ENCODE peak calls at places on chromosomes 11 and 22, in ten cellular contexts. F, C, H, U, Z, R, P, K, D and L are unnamed samples.

GRCh38 chr11:119814766-119815165 is 85.8 kb upstream of the NECTIN1 start:
- DNase-seq in H (no peak), K (no peak), U (no peak), D (no peak), F (no peak), Z (no peak), P (no peak), C (no peak), R (no peak), L (no peak)

GRCh38 chr22:40588726-40589125 is 47.8 kb downstream of the MRTFA start:
- DNase-seq in H (peak), P (no peak), Z (no peak), U (no peak), C (no peak), R (no peak), D (no peak), F (no peak), K (peak), L (peak)

GRCh38 chr11:35623708-35624168 is 5.5 kb downstream of the FJX1 start:
- DNase-seq in H (peak), D (no peak), Z (no peak), K (peak), U (no peak), R (no peak), P (no peak), F (no peak), C (no peak), L (peak)

GRCh38 chr11:77184136-77184860 is 56.3 kb downstream of the MYO7A start:
- DNase-seq in U (no peak), Z (no peak), C (no peak), P (no peak), K (no peak), H (no peak), F (no peak), D (no peak), R (no peak), L (no peak)

GRCh38 chr11:118304227-118304808 is at the start of gene CD3E:
- DNase-seq in K (no peak), C (no peak), H (no peak), U (no peak), Z (no peak), P (no peak), D (no peak), F (no peak), R (no peak), L (no peak)

GRCh38 chr11:61627831-61628753 is 47.2 kb upstream of the SYT7 start:
- DNase-seq in K (peak), R (peak), F (peak), P (peak), C (peak), U (peak), Z (no peak), H (peak), D (peak), L (peak)

GRCh38 chr11:104764718-104765045 is 133.6 kb downstream of the CASP12 start:
- DNase-seq in D (no peak), Z (no peak), H (no peak), R (no peak), F (no peak), C (no peak), U (no peak), P (no peak), K (no peak), L (no peak)

GRCh38 chr11:19970944-19971343 is 189.3 kb downstream of the DBX1 start:
- DNase-seq in F (no peak), P (no peak), R (no peak), D (no peak), C (no peak), U (no peak), H (no peak), K (no peak), Z (no peak), L (no peak)

GRCh38 chr11:19472679-19473078 is 231.9 kb upstream of the E2F8 start:
- DNase-seq in R (no peak), H (peak), Z (no peak), K (peak), C (no peak), D (no peak), U (no peak), P (no peak), F (no peak), L (no peak)

GRCh38 chr11:134609361-134610115 is 197.5 kb upstream of the B3GAT1 start:
- DNase-seq in P (no peak), U (no peak), Z (no peak), R (no peak), H (no peak), D (no peak), C (no peak), F (no peak), K (no peak), L (no peak)

GRCh38 chr11:65662247-65662801 is 392 bp downstream of the RELA start:
- DNase-seq in K (peak), P (no peak), U (no peak), H (peak), D (no peak), F (no peak), C (no peak), R (no peak), Z (no peak), L (no peak)

GRCh38 chr22:36977947-36978660 is 41.1 kb downstream of the TST start:
- DNase-seq in P (peak), K (peak), U (peak), D (peak), Z (peak), F (peak), H (peak), C (peak), R (peak), L (peak)

GRCh38 chr22:36981247-36981775 is 37.9 kb downstream of the TST start:
- DNase-seq in K (no peak), F (no peak), R (no peak), Z (no peak), P (no peak), C (no peak), D (no peak), H (no peak), U (no peak), L (no peak)

GRCh38 chr22:36979511-36979910 is 39.7 kb downstream of the TST start:
- DNase-seq in K (no peak), P (no peak), C (no peak), Z (no peak), F (no peak), U (no peak), R (no peak), D (no peak), H (no peak), L (no peak)

GRCh38 chr22:36979016-36979415 is 40.2 kb downstream of the TST start:
- DNase-seq in K (no peak), U (no peak), R (no peak), Z (no peak), P (no peak), C (no peak), H (no peak), D (no peak), F (no peak), L (no peak)

GRCh38 chr22:36977401-36977861 is 41.8 kb downstream of the TST start:
- DNase-seq in U (peak), Z (no peak), D (peak), C (no peak), P (peak), F (peak), H (peak), R (peak), K (peak), L (no peak)
- TF ChIP-seq CTCF in U (no peak), Z (peak), D (peak), C (no peak), P (peak), F (peak), H (peak), R (peak), K (peak), L (no peak)

GRCh38 chr11:96037267-96037990 is 113.5 kb upstream of the MTMR2 start:
- DNase-seq in D (no peak), U (no peak), C (no peak), P (no peak), K (no peak), H (no peak), Z (no peak), F (no peak), R (no peak), L (peak)
- TF ChIP-seq CTCF in D (no peak), U (no peak), C (no peak), P (no peak), K (no peak), H (no peak), Z (no peak), F (no peak), R (no peak), L (no peak)

GRCh38 chr11:88102595-88102929 is 72.7 kb downstream of the RAB38 start:
- DNase-seq in H (peak), K (peak), U (no peak), C (no peak), R (no peak), D (no peak), F (no peak), Z (no peak), P (no peak), L (peak)

GRCh38 chr11:88104408-88104807 is 70.8 kb downstream of the RAB38 start:
- DNase-seq in Z (no peak), K (no peak), R (no peak), F (no peak), C (no peak), D (no peak), U (no peak), P (no peak), H (no peak), L (no peak)

GRCh38 chr11:88105952-88106351 is 69.3 kb downstream of the RAB38 start:
- DNase-seq in P (no peak), H (no peak), C (no peak), D (no peak), Z (no peak), R (no peak), F (no peak), U (no peak), K (no peak), L (no peak)

GRCh38 chr11:88101881-88102594 is 73.2 kb downstream of the RAB38 start:
- DNase-seq in K (no peak), Z (no peak), U (no peak), R (no peak), H (peak), F (no peak), P (no peak), C (no peak), D (no peak), L (no peak)

DNA sequence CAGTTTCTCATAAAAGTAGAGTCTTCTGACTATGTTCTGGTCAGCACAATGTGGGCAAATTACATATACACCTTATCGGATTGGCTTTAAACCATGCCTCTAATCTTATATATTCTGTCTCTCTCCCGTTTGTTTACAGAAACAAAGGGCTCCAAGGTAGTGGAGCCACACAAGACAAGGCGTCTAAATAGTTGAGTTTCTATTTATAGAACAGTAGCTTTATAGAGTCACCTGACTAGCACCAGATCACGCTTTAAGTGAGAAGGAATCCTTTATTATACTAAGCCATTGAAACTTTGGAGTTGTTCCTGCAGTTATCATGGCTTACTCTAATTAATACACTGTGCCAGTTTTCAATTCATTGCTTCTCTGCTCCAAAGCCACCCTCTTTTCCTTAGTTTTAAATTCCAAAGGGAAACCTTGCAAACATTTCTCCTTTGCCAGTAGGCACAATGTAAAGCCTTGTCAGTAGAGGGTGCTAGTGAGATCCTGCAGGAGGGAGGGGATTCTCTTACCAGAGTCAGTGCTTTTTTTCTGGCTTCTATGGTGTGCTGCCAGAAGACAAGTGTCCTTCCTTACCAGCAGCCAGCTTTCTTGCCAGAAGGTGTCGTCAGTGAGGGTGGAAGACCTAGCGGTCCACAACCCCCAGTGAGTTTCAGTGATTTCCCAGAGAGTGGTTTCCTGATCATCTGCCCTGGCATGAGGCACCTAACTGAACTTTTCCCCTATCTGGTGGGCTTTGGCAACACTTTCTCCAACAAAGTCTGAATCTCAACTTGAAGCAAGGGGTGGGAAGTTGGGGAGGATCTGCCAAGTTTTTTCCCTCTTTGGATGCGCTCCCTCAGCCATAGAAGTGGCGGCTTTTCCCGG is 71.7 kb downstream of the RAB38 start:
- DNase-seq in R (no peak), K (peak), H (peak), P (peak), F (peak), C (no peak), D (peak), U (no peak), Z (no peak), L (peak)
- TF ChIP-seq CTCF in R (peak), K (peak), H (peak), P (peak), F (peak), C (no peak), D (peak), U (no peak), Z (peak), L (peak)

DNA sequence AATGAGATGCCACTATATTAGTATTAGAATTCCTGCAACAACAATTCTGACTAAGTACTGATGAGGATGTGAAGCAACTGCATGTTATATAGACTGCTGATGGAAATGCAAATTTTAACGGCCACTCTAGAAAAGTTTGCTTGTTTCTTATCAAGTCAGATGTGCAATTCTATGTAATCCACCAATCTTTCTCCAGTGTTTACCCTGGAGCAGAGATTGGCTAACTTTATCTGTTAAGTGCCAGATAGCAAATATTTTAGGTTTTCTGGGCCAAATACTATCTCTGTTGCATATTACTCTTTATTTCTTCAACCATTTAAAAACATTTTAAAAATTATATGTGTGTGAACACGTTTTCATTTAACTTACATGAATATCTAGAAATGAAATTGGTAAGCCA is 586.9 kb downstream of the FAM181B start:
- DNase-seq in P (no peak), R (no peak), C (no peak), K (no peak), H (no peak), U (no peak), D (no peak), F (no peak), Z (no peak), L (no peak)
- TF ChIP-seq CTCF in P (no peak), R (no peak), C (no peak), K (no peak), H (no peak), U (no peak), D (no peak), F (no peak), Z (no peak), L (no peak)

DNA sequence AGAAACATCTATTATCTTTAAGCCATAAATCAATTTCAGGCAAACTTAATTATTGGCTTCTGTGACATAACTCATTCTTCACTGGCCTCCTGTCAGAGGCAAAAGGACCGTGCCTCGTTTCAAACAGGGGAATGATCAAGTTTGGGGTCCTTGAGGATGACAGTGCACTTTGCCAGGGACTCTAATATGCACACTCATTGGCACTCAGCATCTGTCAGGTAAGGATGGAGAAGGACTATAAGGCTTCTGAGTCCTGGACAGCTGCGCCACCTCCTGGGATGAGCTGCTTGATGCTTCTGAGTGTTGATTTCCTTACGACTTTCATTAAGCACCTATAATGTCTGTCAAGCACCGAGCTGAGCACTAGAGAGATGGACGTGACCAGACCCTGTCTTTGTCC is 20.2 kb downstream of the BPIFC start:
- DNase-seq in U (no peak), F (no peak), C (no peak), Z (no peak), K (peak), H (no peak), P (peak), R (no peak), D (no peak), L (peak)
- TF ChIP-seq CTCF in U (no peak), F (peak), C (no peak), Z (peak), K (peak), H (no peak), P (peak), R (no peak), D (peak), L (peak)